ENCODE peak calls at places on chromosome X, in six cellular contexts. P, S, N, O, Y and E are unnamed samples.

GRCh38 chrX:22063284-22063683 is 31.2 kb downstream of the PHEX start:
- DNase-seq in O (no peak), Y (no peak), S (no peak), P (no peak), N (no peak), E (no peak)

GRCh38 chrX:63349307-63349706 is 1.8 kb downstream of the SPIN4 start:
- DNase-seq in P (no peak), N (no peak), Y (no peak), O (no peak), S (peak; percentile 2), E (no peak)

GRCh38 chrX:10636337-10636736 is 16.0 kb upstream of the MID1 start:
- DNase-seq in P (no peak), N (no peak), O (no peak), Y (no peak), S (peak; percentile 76), E (no peak)

GRCh38 chrX:51836823-51837222 is 56.6 kb upstream of the MAGED1 start:
- DNase-seq in N (no peak), O (no peak), S (no peak), Y (no peak), P (no peak), E (no peak)

GRCh38 chrX:28586891-28587635 is at the start of gene IL1RAPL1:
- DNase-seq in O (no peak), Y (no peak), P (no peak), N (no peak), S (peak; percentile 75), E (peak; percentile 4)

GRCh38 chrX:124540474-124540873 is 194.1 kb downstream of the SH2D1A start:
- DNase-seq in Y (no peak), O (no peak), S (no peak), N (no peak), P (no peak), E (no peak)

GRCh38 chrX:85052636-85053343 is 49.1 kb downstream of the APOOL start:
- DNase-seq in S (peak; percentile 80), N (no peak), Y (no peak), O (no peak), P (no peak), E (no peak)

GRCh38 chrX:38654302-38654701 is 93.0 kb downstream of the TSPAN7 start:
- DNase-seq in O (no peak), Y (no peak), P (no peak), S (peak; percentile 46), N (no peak), E (no peak)

GRCh38 chrX:119156241-119156640 is 28.6 kb upstream of the KIAA1210 start:
- DNase-seq in S (peak; percentile 5), Y (no peak), O (no peak), N (no peak), P (no peak), E (no peak)

GRCh38 chrX:150258463-150259430 is 104.4 kb upstream of the MAMLD1 start:
- DNase-seq in P (no peak), N (no peak), O (no peak), S (peak; percentile 30), Y (no peak), E (no peak)

GRCh38 chrX:10103023-10103422 is 53.8 kb upstream of the CLCN4 start:
- DNase-seq in S (no peak), Y (no peak), O (no peak), N (no peak), P (peak; percentile 17), E (no peak)

GRCh38 chrX:18997916-18998315 is 14.0 kb upstream of the PHKA2 start:
- DNase-seq in S (no peak), O (no peak), N (no peak), Y (no peak), P (no peak), E (no peak)

GRCh38 chrX:17788439-17788838 is 51.1 kb downstream of the SCML1 start:
- DNase-seq in P (peak; percentile 2), S (peak; percentile 58), O (no peak), N (peak; percentile 41), Y (no peak), E (no peak)

GRCh38 chrX:12949927-12950656 is 24.8 kb upstream of the TMSB4X start:
- DNase-seq in N (peak; percentile 80), O (no peak), Y (peak; percentile 32), P (peak; percentile 60), S (peak; percentile 91), E (peak; percentile 44)

GRCh38 chrX:2484721-2485459 is 15.9 kb downstream of the DHRSX start:
- DNase-seq in N (no peak), O (no peak), S (peak; percentile 67), P (no peak), Y (no peak), E (no peak)

GRCh38 chrX:119095936-119096335 is 23.1 kb downstream of the CT47C1 start:
- DNase-seq in O (no peak), N (no peak), Y (no peak), P (no peak), S (no peak), E (no peak)

GRCh38 chrX:153643431-153644351 is 3.3 kb upstream of the DUSP9 start:
- DNase-seq in S (no peak), N (peak; percentile 22), O (no peak), Y (no peak), P (no peak), E (no peak)

GRCh38 chrX:17931855-17932254 is 70.8 kb upstream of the RAI2 start:
- DNase-seq in O (no peak), N (no peak), S (no peak), Y (no peak), P (no peak), E (no peak)

DNA sequence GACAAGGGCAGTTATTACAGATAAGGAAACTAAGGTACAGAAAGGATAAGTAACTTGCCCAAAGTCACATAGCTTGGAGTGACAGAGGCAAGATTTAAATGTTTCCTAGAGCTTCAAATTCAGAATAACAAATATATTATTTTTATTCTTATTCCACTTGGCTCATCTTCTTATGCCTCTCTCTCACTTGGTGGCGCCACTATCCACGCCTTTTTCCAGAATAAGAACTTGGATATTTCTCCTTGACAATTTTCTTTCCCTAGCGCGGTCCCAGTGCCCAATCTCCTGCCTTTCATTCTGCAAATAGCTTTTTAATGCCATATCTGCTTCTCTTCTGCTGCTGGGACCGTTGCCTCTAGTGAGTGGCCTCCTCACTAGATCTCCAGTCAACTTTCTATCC is 78.5 kb downstream of the MSN start:
- DNase-seq in N (no peak), O (no peak), Y (no peak), P (no peak), S (peak; percentile 7), E (peak; percentile 4)
- TF ChIP-seq CTCF in N (no peak), O (no peak), Y (peak; percentile 8), P (no peak), S (no peak), E (no peak)

GRCh38 chrX:66731398-66731797 is 92.5 kb upstream of the EDA2R start:
- DNase-seq in S (peak; percentile 76), Y (no peak), P (no peak), N (no peak), O (no peak), E (no peak)
- TF ChIP-seq CTCF in S (peak; percentile 45), Y (peak; percentile 13), P (no peak), N (peak; percentile 19), O (peak; percentile 31), E (no peak)

GRCh38 chrX:57156397-57157049 is 19.3 kb upstream of the SPIN2A start:
- DNase-seq in S (peak; percentile 50), O (no peak), N (no peak), P (no peak), Y (no peak), E (no peak)
- TF ChIP-seq CTCF in S (peak; percentile 50), O (no peak), N (no peak), P (no peak), Y (no peak), E (peak; percentile 11)

GRCh38 chrX:103464774-103465117 is 54.5 kb downstream of the RAB40A start:
- DNase-seq in Y (no peak), S (peak; percentile 82), P (peak; percentile 42), O (no peak), N (peak; percentile 60), E (peak; percentile 57)

GRCh38 chrX:103467870-103468269 is 51.4 kb downstream of the RAB40A start:
- DNase-seq in P (no peak), S (no peak), O (no peak), N (no peak), Y (no peak), E (no peak)

GRCh38 chrX:103467156-103467555 is 52.1 kb downstream of the RAB40A start:
- DNase-seq in O (no peak), P (no peak), N (no peak), S (peak; percentile 26), Y (no peak), E (no peak)

GRCh38 chrX:103461156-103461555 is 58.1 kb downstream of the RAB40A start:
- DNase-seq in O (no peak), P (no peak), N (no peak), S (no peak), Y (no peak), E (no peak)

DNA sequence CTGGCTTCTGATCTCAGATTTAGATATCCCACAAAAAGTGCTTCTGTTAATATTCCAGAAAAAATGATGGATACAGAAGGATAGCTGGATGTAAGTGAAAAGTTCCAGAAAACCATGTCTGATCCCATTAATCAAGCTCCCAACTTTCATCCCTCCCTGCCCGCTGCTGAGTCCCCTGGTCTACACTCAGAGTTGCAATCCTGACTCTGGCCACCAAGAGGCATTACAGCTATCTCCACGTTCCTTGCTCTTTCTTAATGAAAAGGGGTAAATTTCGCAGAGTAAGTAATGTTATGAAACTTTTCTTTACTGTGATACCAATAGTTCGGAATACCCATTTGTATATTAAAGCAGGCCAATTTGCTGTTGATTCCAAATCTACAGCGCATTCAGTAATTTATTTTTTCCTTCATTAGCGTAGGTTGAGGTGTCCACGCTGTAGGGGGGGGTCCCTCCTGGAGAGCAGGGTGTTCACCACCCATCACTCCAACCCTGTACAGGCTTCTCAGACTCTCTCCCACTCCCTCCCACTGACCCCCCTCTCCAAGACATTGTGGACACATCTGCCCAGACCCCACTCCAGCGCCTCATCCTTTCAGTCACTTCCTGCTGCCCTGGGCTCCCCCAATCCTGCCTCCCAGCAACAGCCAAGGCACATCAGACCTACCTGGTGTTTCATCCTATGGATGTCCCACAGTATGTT is 55.1 kb downstream of the RAB40A start:
- DNase-seq in P (no peak), O (no peak), S (peak; percentile 64), Y (no peak), N (peak; percentile 5), E (peak; percentile 4)
- TF ChIP-seq CTCF in P (no peak), O (peak; percentile 8), S (peak; percentile 70), Y (peak; percentile 28), N (peak; percentile 61), E (no peak)

DNA sequence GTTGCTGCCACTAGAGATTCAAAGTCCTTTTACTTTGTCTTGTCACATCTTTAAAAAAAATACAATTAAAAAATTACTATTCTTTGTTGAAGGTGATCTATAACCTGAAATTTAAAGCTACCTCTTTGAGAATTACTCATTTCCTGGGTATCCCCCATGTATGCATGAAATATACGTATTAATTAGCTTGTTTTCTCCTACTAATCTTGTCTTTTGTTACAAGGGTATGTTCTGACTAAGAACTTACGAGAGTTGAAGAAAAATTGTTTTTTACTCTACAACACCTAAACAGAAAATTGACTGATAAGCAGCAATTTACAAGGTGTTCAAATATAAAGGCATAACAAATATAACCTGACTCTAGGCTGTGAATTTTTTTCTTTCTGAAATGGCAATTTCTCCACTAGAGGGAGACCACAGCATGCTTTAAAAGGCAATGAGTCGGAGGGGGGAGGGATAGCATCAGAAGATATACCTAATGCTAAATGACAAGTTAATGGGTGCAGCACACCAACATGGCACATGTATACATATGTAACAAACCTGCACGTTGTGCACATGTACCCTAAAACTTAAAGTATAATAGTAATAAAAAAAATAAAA is 249.6 kb downstream of the OPHN1 start:
- DNase-seq in O (no peak), P (no peak), N (no peak), S (peak; percentile 43), Y (no peak), E (no peak)
- TF ChIP-seq CTCF in O (peak; percentile 49), P (peak; percentile 16), N (no peak), S (peak; percentile 68), Y (peak; percentile 28), E (peak; percentile 38)

GRCh38 chrX:427812-428725 is 41.4 kb upstream of the PPP2R3B start:
- DNase-seq in S (no peak), N (no peak), O (no peak), P (no peak), Y (no peak), E (no peak)
- TF ChIP-seq CTCF in S (no peak), N (no peak), O (peak; percentile 39), P (no peak), Y (no peak), E (no peak)